ENCODE peak calls at places on chromosomes 16 and 17, in ten cellular contexts. F, B, O, Q, U, X, N, I, P and R are unnamed samples. For H3K4me1, the result is how much of the 10 kb centered on the place peaks cover.

GRCh38 chr17:79830303-79830702 is 8.9 kb downstream of the CBX4 start:
- DNase-seq in Q (no peak), F (no peak), O (no peak), N (no peak), I (peak), P (no peak), B (no peak), X (no peak), U (no peak), R (no peak)

GRCh38 chr16:50083996-50084395 is 18.2 kb downstream of the HEATR3 start:
- DNase-seq in B (no peak), Q (no peak), I (no peak), U (no peak), O (no peak), N (no peak), X (no peak), P (no peak), F (no peak), R (no peak)

GRCh38 chr17:54898576-54898975 is 2.1 kb upstream of the TOM1L1 start:
- DNase-seq in U (no peak), I (no peak), F (no peak), Q (no peak), B (no peak), X (no peak), N (no peak), O (no peak), P (no peak), R (no peak)

GRCh38 chr17:63222655-63223054 is 223.5 kb downstream of the CYB561 start:
- DNase-seq in Q (peak), X (no peak), B (no peak), I (peak), O (no peak), P (no peak), U (no peak), F (peak), N (no peak), R (no peak)

GRCh38 chr16:3152022-3152272 is 17.1 kb downstream of the ZNF213 start:
- DNase-seq in U (peak), B (no peak), Q (no peak), N (no peak), P (no peak), O (peak), X (no peak), F (no peak), I (no peak), R (no peak)

GRCh38 chr17:42247734-42248133 is 28.5 kb downstream of the STAT5B start:
- DNase-seq in O (no peak), X (no peak), Q (peak), I (no peak), F (peak), B (no peak), N (no peak), U (no peak), P (no peak), R (no peak)

GRCh38 chr17:49344914-49345313 is 17.1 kb downstream of the ZNF652 start:
- DNase-seq in B (no peak), I (no peak), O (no peak), X (no peak), Q (no peak), P (no peak), N (no peak), F (no peak), U (no peak), R (no peak)

GRCh38 chr17:7950578-7950977 is 18.6 kb downstream of the CNTROB start:
- DNase-seq in N (no peak), U (no peak), P (no peak), B (no peak), O (no peak), F (no peak), I (no peak), Q (no peak), X (no peak), R (no peak)

GRCh38 chr17:36652716-36653115 is 51.3 kb downstream of the MRM1 start:
- DNase-seq in U (no peak), Q (no peak), O (no peak), N (no peak), P (no peak), X (no peak), B (peak), F (no peak), I (no peak), R (no peak)

GRCh38 chr16:3503513-3503912 is 2.7 kb downstream of the CLUAP1 start:
- DNase-seq in B (no peak), X (no peak), N (no peak), O (peak), U (no peak), I (no peak), Q (no peak), P (no peak), F (no peak), R (no peak)

GRCh38 chr16:66874079-66874775 is 6.1 kb upstream of the PDP2 start:
- DNase-seq in F (peak), I (peak), B (no peak), U (no peak), P (no peak), O (no peak), Q (no peak), N (no peak), X (no peak), R (no peak)

GRCh38 chr17:81664051-81664470 is 2.3 kb downstream of the OXLD1 start:
- DNase-seq in Q (no peak), U (no peak), I (no peak), B (no peak), O (no peak), N (no peak), F (no peak), X (no peak), P (no peak), R (no peak)

GRCh38 chr16:50635505-50636392 is 45.4 kb downstream of the SNX20 start:
- DNase-seq in Q (peak), P (no peak), X (no peak), B (no peak), F (no peak), N (no peak), I (peak), O (no peak), U (no peak), R (no peak)

GRCh38 chr16:22321340-22322001 is 24.3 kb downstream of the POLR3E start:
- DNase-seq in X (peak), B (peak), Q (peak), F (peak), I (peak), P (peak), N (peak), U (peak), O (peak), R (peak)

GRCh38 chr17:65537845-65538678 is 23.4 kb downstream of the AXIN2 start:
- DNase-seq in U (no peak), P (no peak), I (no peak), Q (no peak), O (no peak), F (no peak), N (no peak), X (no peak), B (peak), R (peak)

GRCh38 chr17:72465191-72466024 is 344.6 kb downstream of the SOX9 start:
- DNase-seq in U (no peak), X (peak), I (no peak), Q (peak), O (no peak), F (peak), P (no peak), N (no peak), B (peak), R (no peak)

GRCh38 chr16:66159987-66160386 is 206.5 kb upstream of the CDH5 start:
- DNase-seq in I (no peak), B (no peak), U (no peak), N (no peak), F (peak), P (no peak), O (no peak), X (no peak), Q (no peak), R (no peak)

GRCh38 chr17:17017343-17018014 is 24.8 kb upstream of the MPRIP start:
- DNase-seq in X (no peak), O (no peak), P (no peak), F (no peak), B (no peak), N (no peak), U (no peak), Q (no peak), I (no peak), R (peak)

GRCh38 chr16:16014329-16015224 is 65.2 kb downstream of the ABCC1 start:
- DNase-seq in P (peak), U (peak), N (no peak), O (no peak), F (peak), Q (peak), I (no peak), B (peak), X (peak), R (peak)

GRCh38 chr17:78538033-78538776 is 39.0 kb downstream of the DNAH17 start:
- DNase-seq in X (no peak), I (no peak), O (no peak), F (no peak), P (no peak), U (no peak), B (no peak), N (peak), Q (no peak), R (no peak)

DNA sequence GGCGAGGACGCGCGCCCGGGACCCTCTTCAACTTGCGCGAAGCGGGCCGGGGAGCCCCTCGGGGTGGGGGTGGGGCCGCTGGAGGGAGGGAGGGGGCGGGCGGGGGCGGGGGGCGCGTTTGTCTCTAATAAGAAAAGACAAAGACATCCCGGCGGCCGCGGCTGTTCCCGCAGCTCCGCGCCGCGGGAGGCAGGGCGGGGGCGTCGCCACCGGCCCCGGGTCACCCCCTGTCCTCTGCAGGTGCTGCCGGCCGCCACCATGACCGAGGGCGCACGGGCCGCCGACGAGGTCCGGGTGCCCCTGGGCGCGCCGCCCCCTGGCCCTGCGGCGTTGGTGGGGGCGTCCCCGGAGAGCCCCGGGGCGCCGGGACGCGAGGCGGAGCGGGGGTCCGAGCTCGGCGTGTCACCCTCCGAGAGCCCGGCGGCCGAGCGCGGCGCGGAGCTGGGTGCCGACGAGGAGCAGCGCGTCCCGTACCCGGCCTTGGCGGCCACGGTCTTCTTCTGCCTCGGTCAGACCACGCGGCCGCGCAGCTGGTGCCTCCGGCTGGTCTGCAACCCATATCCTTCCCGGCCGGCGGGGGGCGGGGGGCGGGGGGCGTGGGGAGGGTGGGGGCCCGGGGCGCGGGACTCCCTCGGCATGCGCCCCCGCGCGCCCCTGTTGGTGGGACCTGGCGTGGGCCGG is 714 bp downstream of the CACNA1H start:
- DNase-seq in B (no peak), P (no peak), F (no peak), Q (no peak), O (no peak), I (no peak), X (no peak), N (peak), U (no peak), R (no peak)
- H3K4me3 ChIP-seq in B (no peak), P (peak), F (peak), Q (peak), O (no peak), I (peak), X (peak), N (peak), U (peak), R (no peak)

GRCh38 chr17:53150101-53150698 is 672.5 kb upstream of the KIF2B start:
- DNase-seq in P (no peak), X (peak), Q (peak), U (no peak), N (peak), O (no peak), F (no peak), I (peak), B (no peak), R (no peak)
- TF ChIP-seq CTCF in P (no peak), X (peak), Q (peak), U (no peak), N (peak), O (no peak), F (no peak), I (peak), B (no peak), R (peak)

GRCh38 chr17:27633312-27634025 is 2.5 kb downstream of the LGALS9 start:
- DNase-seq in B (peak), P (no peak), F (peak), Q (no peak), N (no peak), X (no peak), I (no peak), U (peak), O (no peak), R (no peak)
- H3K4me1 ChIP-seq in B (under half), P (under half), F (under half), Q (under half), N (under half), X (under half), I (under half), U (half or more), O (under half), R (under half)

GRCh38 chr16:68760671-68761275 is 23.7 kb downstream of the CDH1 start:
- DNase-seq in B (no peak), X (no peak), Q (peak), F (peak), U (no peak), I (no peak), P (no peak), O (no peak), N (no peak), R (no peak)
- H3K4me3 ChIP-seq in B (no peak), X (no peak), Q (no peak), F (no peak), U (no peak), I (no peak), P (no peak), O (no peak), N (no peak), R (no peak)

GRCh38 chr17:19412984-19413383 is 2.0 kb downstream of the RNF112 start:
- DNase-seq in P (no peak), U (no peak), O (no peak), B (no peak), I (no peak), Q (no peak), N (no peak), X (no peak), F (no peak), R (no peak)

GRCh38 chr17:19414396-19415280 is 3.6 kb downstream of the RNF112 start:
- DNase-seq in X (no peak), O (no peak), Q (no peak), U (no peak), B (no peak), I (no peak), N (no peak), F (no peak), P (no peak), R (no peak)

GRCh38 chr17:19412510-19412909 is 1.5 kb downstream of the RNF112 start:
- DNase-seq in N (no peak), U (no peak), X (no peak), O (no peak), Q (no peak), B (no peak), P (no peak), I (no peak), F (no peak), R (no peak)

GRCh38 chr17:19415311-19415710 is 4.3 kb downstream of the RNF112 start:
- DNase-seq in X (no peak), O (no peak), I (no peak), N (no peak), P (no peak), F (no peak), Q (no peak), U (no peak), B (no peak), R (no peak)

GRCh38 chr17:19413725-19414124 is 2.7 kb downstream of the RNF112 start:
- DNase-seq in O (no peak), Q (no peak), B (no peak), P (no peak), N (no peak), X (no peak), U (no peak), F (no peak), I (no peak), R (no peak)
- TF ChIP-seq CTCF in O (no peak), Q (no peak), B (no peak), P (no peak), N (no peak), X (no peak), U (no peak), F (no peak), I (no peak), R (no peak)